ENCODE peak calls at places on chromosomes 1 and 21, in five cellular contexts. One of them, this sample, is unnamed.

GRCh38 chr21:20856926-20857325 is 141.3 kb upstream of the NCAM2 start:
- DNase-seq in mucosa of gallbladder: no peak
- DNase-seq in cardiac fibroblast: no peak
- DNase-seq in GM12865: no peak
- DNase-seq in GM04504: no peak
- DNase-seq in this sample: no peak

GRCh38 chr1:95309031-95309459 is 75.0 kb downstream of the RWDD3 start:
- DNase-seq in GM04504: peak; percentile 4
- DNase-seq in mucosa of gallbladder: no peak
- DNase-seq in cardiac fibroblast: peak; percentile 56
- DNase-seq in GM12865: peak; percentile 5
- DNase-seq in this sample: peak; percentile 55

GRCh38 chr1:60283690-60284089 is 210.1 kb upstream of the C1orf87 start:
- DNase-seq in GM12865: no peak
- DNase-seq in cardiac fibroblast: peak; percentile 32
- DNase-seq in GM04504: peak; percentile 10
- DNase-seq in mucosa of gallbladder: no peak
- DNase-seq in this sample: no peak

GRCh38 chr1:231844986-231845502 is 218.5 kb downstream of the DISC1 start:
- DNase-seq in mucosa of gallbladder: no peak
- DNase-seq in GM04504: no peak
- DNase-seq in GM12865: peak; percentile 46
- DNase-seq in cardiac fibroblast: no peak
- DNase-seq in this sample: no peak

GRCh38 chr1:151511636-151512215 is 539 bp downstream of the CGN start:
- DNase-seq in GM12865: peak; percentile 45
- DNase-seq in GM04504: no peak
- DNase-seq in cardiac fibroblast: no peak
- DNase-seq in mucosa of gallbladder: peak; percentile 48
- DNase-seq in this sample: peak; percentile 50

GRCh38 chr1:105337427-105337826 is 1587.7 kb downstream of the AMY1C start:
- DNase-seq in cardiac fibroblast: no peak
- DNase-seq in GM12865: no peak
- DNase-seq in GM04504: no peak
- DNase-seq in mucosa of gallbladder: no peak
- DNase-seq in this sample: no peak

GRCh38 chr1:235275223-235275622 is 52.8 kb downstream of the ARID4B start:
- DNase-seq in mucosa of gallbladder: no peak
- DNase-seq in GM04504: no peak
- DNase-seq in cardiac fibroblast: no peak
- DNase-seq in GM12865: peak; percentile 74
- DNase-seq in this sample: peak; percentile 66

GRCh38 chr1:2229921-2230700 is 2.0 kb downstream of the SKI start:
- DNase-seq in GM12865: no peak
- DNase-seq in cardiac fibroblast: peak; percentile 51
- DNase-seq in mucosa of gallbladder: no peak
- DNase-seq in GM04504: no peak
- DNase-seq in this sample: no peak

GRCh38 chr1:222918746-222919477 is 104.1 kb downstream of the DISP1 start:
- DNase-seq in GM12865: no peak
- DNase-seq in GM04504: no peak
- DNase-seq in cardiac fibroblast: no peak
- DNase-seq in mucosa of gallbladder: no peak
- DNase-seq in this sample: no peak

GRCh38 chr1:61318319-61319125 is 236.2 kb downstream of the NFIA start:
- DNase-seq in cardiac fibroblast: peak; percentile 92
- DNase-seq in GM04504: no peak
- DNase-seq in mucosa of gallbladder: peak; percentile 31
- DNase-seq in GM12865: peak; percentile 87
- DNase-seq in this sample: no peak